ENCODE peak calls at places on chromosomes 6 and 20, in seven cellular contexts. I is HCT116, G is H1, B is K562, C is SK-N-SH, L is GM12878, P is HepG2. A is an unnamed sample.

GRCh38 chr6:108093781-108094180 is 19.2 kb upstream of the OSTM1 start:
- DNase-seq in I (no peak), G (no peak), B (no peak), C (no peak), L (no peak), P (no peak), A (no peak)

GRCh38 chr20:20225325-20225724 is 142.6 kb upstream of the INSM1 start:
- DNase-seq in I (no peak), G (no peak), B (no peak), C (no peak), L (no peak), P (no peak), A (no peak)

GRCh38 chr20:58192567-58192966 is 35.9 kb downstream of the ANKRD60 start:
- DNase-seq in I (no peak), G (peak; percentile 87), B (peak; percentile 50), C (peak; percentile 65), L (no peak), P (no peak), A (no peak)

GRCh38 chr20:14343658-14344057 is 6.2 kb upstream of the FLRT3 start:
- DNase-seq in I (no peak), G (no peak), B (no peak), C (no peak), L (no peak), P (no peak), A (no peak)

GRCh38 chr6:92708945-92709344 is 710.4 kb downstream of the EPHA7 start:
- DNase-seq in I (no peak), G (no peak), B (no peak), C (no peak), L (no peak), P (no peak), A (no peak)

GRCh38 chr6:94163877-94164276 is 744.5 kb upstream of the EPHA7 start:
- DNase-seq in I (no peak), G (no peak), B (no peak), C (no peak), L (no peak), P (no peak), A (no peak)

GRCh38 chr6:89483111-89483720 is 50.3 kb downstream of the ANKRD6 start:
- DNase-seq in I (no peak), G (peak; percentile 62), B (no peak), C (no peak), L (no peak), P (peak; percentile 30), A (no peak)

GRCh38 chr20:37131486-37131885 is 35.7 kb upstream of the RBL1 start:
- DNase-seq in I (no peak), G (no peak), B (no peak), C (no peak), L (no peak), P (no peak), A (no peak)

GRCh38 chr6:46735720-46736031 is 501 bp upstream of the PLA2G7 start:
- DNase-seq in I (no peak), G (no peak), B (no peak), C (no peak), L (no peak), P (no peak), A (no peak)

GRCh38 chr20:24609757-24610156 is 140.3 kb downstream of the SYNDIG1 start:
- DNase-seq in I (no peak), G (no peak), B (no peak), C (no peak), L (no peak), P (no peak), A (no peak)

GRCh38 chr20:4949833-4950178 is 51.5 kb downstream of the SLC23A2 start:
- DNase-seq in I (no peak), G (no peak), B (peak; percentile 12), C (peak; percentile 46), L (no peak), P (peak; percentile 30), A (peak; percentile 33)

GRCh38 chr6:35669441-35669776 is 19.3 kb downstream of the FKBP5 start:
- DNase-seq in I (no peak), G (no peak), B (no peak), C (no peak), L (no peak), P (no peak), A (no peak)

GRCh38 chr6:143802833-143803565 is 40.1 kb upstream of the LTV1 start:
- DNase-seq in I (no peak), G (no peak), B (no peak), C (no peak), L (no peak), P (no peak), A (no peak)

GRCh38 chr6:45609141-45609638 is 231.5 kb upstream of the SUPT3H start:
- DNase-seq in I (no peak), G (no peak), B (no peak), C (no peak), L (no peak), P (no peak), A (no peak)

GRCh38 chr6:2853766-2854393 is 12.2 kb upstream of the SERPINB1 start:
- DNase-seq in I (peak; percentile 87), G (no peak), B (peak; percentile 73), C (no peak), L (peak; percentile 79), P (peak; percentile 75), A (peak; percentile 67)
- H3K4me3 ChIP-seq in I (peak overlapping the region; percentile 53), G (no peak overlapping the region), B (peak overlapping the region; percentile 2), C (no peak overlapping the region), L (peak overlapping the region; percentile 38), P (peak overlapping the region; percentile 53), A (peak overlapping the region; percentile 38)

GRCh38 chr6:142613981-142614380 is 312.2 kb downstream of the ADGRG6 start:
- DNase-seq in I (no peak), G (no peak), B (no peak), C (no peak), L (no peak), P (no peak), A (no peak)
- TF ChIP-seq SIN3A in I (no peak), G (no peak), B (no peak), C (no peak), L (no peak), P (no peak), A (no peak)

DNA sequence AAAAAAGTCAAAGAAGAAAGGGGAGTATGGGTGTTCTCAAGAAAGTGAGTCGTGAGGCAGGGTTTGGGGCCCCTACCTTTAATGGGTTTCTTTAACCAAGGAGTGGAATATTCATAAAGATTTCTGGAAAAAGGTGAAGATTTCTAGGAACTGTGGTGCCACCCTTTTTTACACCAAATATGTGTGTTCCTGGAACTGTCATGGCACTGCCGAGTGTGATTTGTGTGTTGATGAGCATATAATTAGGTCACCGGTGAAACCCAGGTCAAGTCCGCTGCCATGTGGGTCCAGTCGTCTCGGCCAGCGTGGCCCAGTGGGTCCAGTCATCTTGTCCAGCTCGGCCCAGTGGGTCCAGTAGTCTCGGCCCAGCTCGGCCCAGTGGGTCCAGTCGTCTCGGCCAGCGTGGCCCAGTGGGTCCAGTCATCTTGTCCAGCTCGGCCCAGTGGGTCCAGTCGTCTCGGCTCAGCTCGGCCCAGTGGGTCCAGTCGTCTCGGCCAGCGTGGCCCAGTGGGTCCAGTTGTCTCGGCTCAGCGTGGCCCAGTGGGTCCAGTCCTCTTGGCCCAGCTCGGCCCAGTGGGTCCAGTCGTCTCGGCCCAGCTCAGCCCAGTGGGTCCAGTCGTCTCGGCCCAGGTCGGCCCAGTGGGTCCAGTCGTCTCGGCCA is 8.3 kb upstream of the EEF1A2 start:
- DNase-seq in I (no peak), G (no peak), B (no peak), C (no peak), L (no peak), P (no peak), A (no peak)
- H3K4me3 ChIP-seq in I (no peak overlapping the region), G (no peak overlapping the region), B (no peak overlapping the region), C (no peak overlapping the region), L (no peak overlapping the region), P (no peak overlapping the region), A (no peak overlapping the region)

GRCh38 chr6:37643851-37644672 is 53.6 kb downstream of the MDGA1 start:
- DNase-seq in I (no peak), G (no peak), B (peak; percentile 54), C (no peak), L (no peak), P (no peak), A (no peak)
- TF ChIP-seq SIN3A in I (no peak), G (no peak), B (no peak), C (no peak), L (no peak), P (no peak), A (no peak)

A was measured in Panc1.